ENCODE peak calls at places on chromosomes 11 and 22, in six cellular contexts. One of them, this sample, is unnamed.
A peak's percentile ranks its signal among the peaks of the same experiment; 100 is the strongest.

GRCh38 chr11:75596914-75597313 is 34.9 kb downstream of the SERPINH1 start:
- DNase-seq in HCT116: no peak
- DNase-seq in left ventricle myocardium superior: no peak
- DNase-seq in CD8-positive, alpha-beta memory T cell: no peak
- DNase-seq in activated effector memory CD4-positive, alpha-beta T cell treated with anti-CD3 and anti-CD28 coated beads, Interleukin-2, amount 50 U/mL, for 16 hours: no peak
- DNase-seq in cardiac fibroblast: no peak
- DNase-seq in this sample: no peak

GRCh38 chr11:78645226-78646202 is 70.8 kb upstream of the NARS2 start:
- DNase-seq in HCT116: peak; percentile 50
- DNase-seq in left ventricle myocardium superior: peak; percentile 79
- DNase-seq in CD8-positive, alpha-beta memory T cell: peak; percentile 6
- DNase-seq in activated effector memory CD4-positive, alpha-beta T cell treated with anti-CD3 and anti-CD28 coated beads, Interleukin-2, amount 50 U/mL, for 16 hours: peak; percentile 84
- DNase-seq in cardiac fibroblast: peak; percentile 76
- DNase-seq in this sample: peak; percentile 84

GRCh38 chr22:50399751-50400331 is 56.7 kb downstream of the PPP6R2 start:
- DNase-seq in HCT116: peak; percentile 3
- DNase-seq in left ventricle myocardium superior: no peak
- DNase-seq in CD8-positive, alpha-beta memory T cell: no peak
- DNase-seq in activated effector memory CD4-positive, alpha-beta T cell treated with anti-CD3 and anti-CD28 coated beads, Interleukin-2, amount 50 U/mL, for 16 hours: peak; percentile 65
- DNase-seq in cardiac fibroblast: peak; percentile 14
- DNase-seq in this sample: peak; percentile 40

GRCh38 chr11:35267504-35267903 is 128.5 kb downstream of the CD44 start:
- DNase-seq in HCT116: no peak
- DNase-seq in left ventricle myocardium superior: no peak
- DNase-seq in CD8-positive, alpha-beta memory T cell: no peak
- DNase-seq in activated effector memory CD4-positive, alpha-beta T cell treated with anti-CD3 and anti-CD28 coated beads, Interleukin-2, amount 50 U/mL, for 16 hours: no peak
- DNase-seq in cardiac fibroblast: peak; percentile 66
- DNase-seq in this sample: peak; percentile 73

GRCh38 chr11:122751298-122752070 is 86.8 kb upstream of the CRTAM start:
- DNase-seq in HCT116: no peak
- DNase-seq in left ventricle myocardium superior: no peak
- DNase-seq in CD8-positive, alpha-beta memory T cell: no peak
- DNase-seq in activated effector memory CD4-positive, alpha-beta T cell treated with anti-CD3 and anti-CD28 coated beads, Interleukin-2, amount 50 U/mL, for 16 hours: no peak
- DNase-seq in cardiac fibroblast: no peak
- DNase-seq in this sample: peak; percentile 48

GRCh38 chr11:1231396-1232327 is 8.8 kb downstream of the MUC5B start:
- DNase-seq in HCT116: no peak
- DNase-seq in left ventricle myocardium superior: peak; percentile 26
- DNase-seq in CD8-positive, alpha-beta memory T cell: no peak
- DNase-seq in activated effector memory CD4-positive, alpha-beta T cell treated with anti-CD3 and anti-CD28 coated beads, Interleukin-2, amount 50 U/mL, for 16 hours: peak; percentile 57
- DNase-seq in cardiac fibroblast: no peak
- DNase-seq in this sample: no peak

GRCh38 chr22:24407278-24407665 is 20.1 kb upstream of the ADORA2A start:
- DNase-seq in HCT116: no peak
- DNase-seq in left ventricle myocardium superior: no peak
- DNase-seq in CD8-positive, alpha-beta memory T cell: no peak
- DNase-seq in activated effector memory CD4-positive, alpha-beta T cell treated with anti-CD3 and anti-CD28 coated beads, Interleukin-2, amount 50 U/mL, for 16 hours: peak; percentile 53
- DNase-seq in cardiac fibroblast: peak; percentile 26
- DNase-seq in this sample: no peak

GRCh38 chr11:64123102-64123434 is 42.8 kb downstream of the MACROD1 start:
- DNase-seq in HCT116: no peak
- DNase-seq in left ventricle myocardium superior: peak; percentile 83
- DNase-seq in CD8-positive, alpha-beta memory T cell: no peak
- DNase-seq in activated effector memory CD4-positive, alpha-beta T cell treated with anti-CD3 and anti-CD28 coated beads, Interleukin-2, amount 50 U/mL, for 16 hours: no peak
- DNase-seq in cardiac fibroblast: no peak
- DNase-seq in this sample: peak; percentile 44

GRCh38 chr22:50308986-50309600 is 1.6 kb upstream of the PLXNB2 start:
- DNase-seq in HCT116: no peak
- DNase-seq in left ventricle myocardium superior: peak; percentile 57
- DNase-seq in CD8-positive, alpha-beta memory T cell: no peak
- DNase-seq in activated effector memory CD4-positive, alpha-beta T cell treated with anti-CD3 and anti-CD28 coated beads, Interleukin-2, amount 50 U/mL, for 16 hours: no peak
- DNase-seq in cardiac fibroblast: no peak
- DNase-seq in this sample: no peak

GRCh38 chr11:69881467-69882269 is 62.5 kb upstream of the FGF3 start:
- DNase-seq in HCT116: no peak
- DNase-seq in left ventricle myocardium superior: no peak
- DNase-seq in CD8-positive, alpha-beta memory T cell: no peak
- DNase-seq in activated effector memory CD4-positive, alpha-beta T cell treated with anti-CD3 and anti-CD28 coated beads, Interleukin-2, amount 50 U/mL, for 16 hours: no peak
- DNase-seq in cardiac fibroblast: no peak
- DNase-seq in this sample: no peak

GRCh38 chr11:63858628-63859550 is 20.0 kb downstream of the MARK2 start:
- DNase-seq in HCT116: no peak
- DNase-seq in left ventricle myocardium superior: no peak
- DNase-seq in CD8-positive, alpha-beta memory T cell: no peak
- DNase-seq in activated effector memory CD4-positive, alpha-beta T cell treated with anti-CD3 and anti-CD28 coated beads, Interleukin-2, amount 50 U/mL, for 16 hours: no peak
- DNase-seq in cardiac fibroblast: peak; percentile 94
- DNase-seq in this sample: peak; percentile 40

GRCh38 chr11:124194283-124194682 is 11.1 kb downstream of the OR10D3 start:
- DNase-seq in HCT116: no peak
- DNase-seq in left ventricle myocardium superior: no peak
- DNase-seq in CD8-positive, alpha-beta memory T cell: no peak
- DNase-seq in activated effector memory CD4-positive, alpha-beta T cell treated with anti-CD3 and anti-CD28 coated beads, Interleukin-2, amount 50 U/mL, for 16 hours: no peak
- DNase-seq in cardiac fibroblast: no peak
- DNase-seq in this sample: no peak

GRCh38 chr11:25327656-25328055 is 830.8 kb downstream of the LUZP2 start:
- DNase-seq in HCT116: no peak
- DNase-seq in left ventricle myocardium superior: no peak
- DNase-seq in CD8-positive, alpha-beta memory T cell: no peak
- DNase-seq in activated effector memory CD4-positive, alpha-beta T cell treated with anti-CD3 and anti-CD28 coated beads, Interleukin-2, amount 50 U/mL, for 16 hours: no peak
- DNase-seq in cardiac fibroblast: no peak
- DNase-seq in this sample: no peak

GRCh38 chr11:4543561-4543960 is 1.4 kb upstream of the OR52M1 start:
- DNase-seq in HCT116: no peak
- DNase-seq in left ventricle myocardium superior: no peak
- DNase-seq in CD8-positive, alpha-beta memory T cell: no peak
- DNase-seq in activated effector memory CD4-positive, alpha-beta T cell treated with anti-CD3 and anti-CD28 coated beads, Interleukin-2, amount 50 U/mL, for 16 hours: no peak
- DNase-seq in cardiac fibroblast: no peak
- DNase-seq in this sample: peak; percentile 45

GRCh38 chr11:68582416-68583046 is 101.8 kb upstream of the GAL start:
- DNase-seq in HCT116: no peak
- DNase-seq in left ventricle myocardium superior: peak; percentile 54
- DNase-seq in CD8-positive, alpha-beta memory T cell: no peak
- DNase-seq in activated effector memory CD4-positive, alpha-beta T cell treated with anti-CD3 and anti-CD28 coated beads, Interleukin-2, amount 50 U/mL, for 16 hours: no peak
- DNase-seq in cardiac fibroblast: no peak
- DNase-seq in this sample: no peak

This sample was measured in kidney tubule cell.